ENCODE peak calls at places on chromosomes 11 and 22, in six cellular contexts. F is heart left ventricle, B is lower lobe of right lung, U is kidney epithelial cell, W is osteoblast, I is GM12865. C is an unnamed sample.
A peak's percentile ranks its signal among the peaks of the same experiment; 100 is the strongest.

GRCh38 chr11:105130189-105130813 is 9.3 kb downstream of the CARD18 start:
- DNase-seq in U (no peak), B (no peak), I (no peak), F (no peak), W (no peak), C (no peak)

GRCh38 chr11:115961168-115962003 is 457.2 kb upstream of the CADM1 start:
- DNase-seq in B (no peak), W (no peak), I (no peak), F (no peak), U (no peak), C (no peak)

GRCh38 chr11:118263694-118264567 is at the start of gene MPZL2:
- DNase-seq in W (no peak), U (no peak), B (peak; percentile 76), I (no peak), F (peak; percentile 17), C (no peak)

GRCh38 chr11:22666320-22666699 is at the start of gene GAS2:
- DNase-seq in W (peak; percentile 19), B (no peak), U (no peak), F (no peak), I (no peak), C (no peak)

GRCh38 chr11:96424693-96425092 is 34.9 kb downstream of the JRKL start:
- DNase-seq in I (no peak), B (no peak), U (no peak), F (no peak), W (no peak), C (no peak)

GRCh38 chr22:27633296-27633871 is 168.2 kb downstream of the MN1 start:
- DNase-seq in W (peak; percentile 78), B (no peak), I (no peak), U (no peak), F (no peak), C (no peak)

GRCh38 chr11:124745835-124746620 is 6.0 kb downstream of the VSIG2 start:
- DNase-seq in F (no peak), W (peak; percentile 88), U (no peak), I (peak; percentile 37), B (no peak), C (no peak)

GRCh38 chr11:28756977-28757376 is 648.8 kb downstream of the METTL15 start:
- DNase-seq in U (no peak), F (no peak), W (no peak), I (no peak), B (no peak), C (no peak)

GRCh38 chr11:2134022-2135010 is 4.9 kb downstream of the IGF2 start:
- DNase-seq in W (peak; percentile 84), B (no peak), I (no peak), U (no peak), F (no peak), C (peak; percentile 44)

GRCh38 chr11:1830119-1830499 is 4.7 kb upstream of the SYT8 start:
- DNase-seq in F (no peak), I (no peak), W (peak; percentile 92), U (no peak), B (peak; percentile 42), C (no peak)

GRCh38 chr22:24681236-24681635 is 78.2 kb downstream of the GGT1 start:
- DNase-seq in U (no peak), F (no peak), I (no peak), B (no peak), W (peak; percentile 32), C (no peak)

GRCh38 chr11:110301032-110301431 is 4.6 kb upstream of the RDX start:
- DNase-seq in F (no peak), B (no peak), W (no peak), I (no peak), U (no peak), C (no peak)

GRCh38 chr22:28947125-28947524 is 63.8 kb downstream of the ZNRF3 start:
- DNase-seq in W (no peak), F (no peak), B (no peak), I (no peak), U (no peak), C (no peak)

GRCh38 chr22:37752189-37753061 is 55.3 kb upstream of the GCAT start:
- DNase-seq in B (peak; percentile 87), W (peak; percentile 99), F (peak; percentile 93), I (no peak), U (peak; percentile 63), C (no peak)

GRCh38 chr22:22424210-22424800 is 84.2 kb downstream of the ZNF280B start:
- DNase-seq in U (no peak), F (no peak), I (no peak), B (no peak), W (no peak), C (no peak)

GRCh38 chr22:21990449-21991308 is 8.1 kb upstream of the TOP3B start:
- DNase-seq in B (no peak), U (no peak), W (peak; percentile 48), I (no peak), F (no peak), C (no peak)

GRCh38 chr22:40791241-40791640 is 27.9 kb downstream of the SLC25A17 start:
- DNase-seq in W (no peak), B (no peak), U (no peak), F (no peak), I (no peak), C (no peak)

GRCh38 chr11:32279672-32280071 is 155.7 kb downstream of the WT1 start:
- DNase-seq in U (no peak), F (no peak), W (no peak), I (no peak), B (no peak), C (no peak)

GRCh38 chr22:42994917-42995562 is 19.9 kb downstream of the PACSIN2 start:
- DNase-seq in W (peak; percentile 95), I (peak; percentile 63), U (peak; percentile 98), B (peak; percentile 65), F (peak; percentile 40), C (no peak)

DNA sequence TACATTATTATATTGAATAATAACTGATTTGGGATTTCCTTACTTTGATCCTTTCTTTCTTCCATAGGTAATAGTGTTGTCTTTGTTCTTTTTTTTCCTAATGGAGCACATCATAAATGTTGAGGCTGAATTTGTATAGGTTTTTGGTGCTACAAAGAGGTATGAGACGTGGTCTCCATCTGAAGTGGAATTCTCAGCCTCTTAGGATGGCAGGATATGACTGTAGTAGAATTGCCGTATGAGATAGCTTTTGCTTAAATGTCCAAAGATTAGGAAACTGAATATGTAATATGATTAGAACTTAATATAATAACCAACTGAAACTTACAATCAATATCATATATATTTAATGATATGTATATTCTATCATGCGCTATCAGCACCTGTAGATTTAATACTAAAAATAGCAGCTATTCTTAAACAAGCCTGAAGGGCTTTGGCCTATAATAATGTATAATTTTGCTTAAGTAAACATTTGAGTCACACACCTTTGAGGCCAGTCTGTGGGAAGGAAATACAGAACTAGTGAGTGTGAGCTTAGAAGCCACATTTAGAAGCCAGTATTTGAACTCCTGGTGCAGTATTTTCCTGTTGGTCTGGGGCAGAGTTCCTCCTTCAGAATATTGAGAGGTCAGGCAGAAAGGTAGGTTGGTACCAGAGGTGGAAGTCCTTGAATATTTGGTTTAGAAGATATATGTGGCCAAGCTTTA is 62.6 kb downstream of the SWAP70 start:
- DNase-seq in B (no peak), F (no peak), U (no peak), W (peak; percentile 58), I (peak; percentile 60), C (no peak)
- TF ChIP-seq CTCF in B (no peak), F (no peak), U (no peak), W (no peak), I (no peak), C (no peak)

GRCh38 chr11:61891331-61892084 is at the start of gene FADS3:
- DNase-seq in F (peak; percentile 92), W (peak; percentile 99), U (no peak), I (peak; percentile 53), B (peak; percentile 90), C (no peak)
- TF ChIP-seq CTCF in F (no peak), W (no peak), U (no peak), I (peak; percentile 13), B (no peak), C (peak; percentile 36)

GRCh38 chr11:68018730-68019190 is 8.6 kb downstream of the ALDH3B1 start:
- DNase-seq in B (no peak), W (no peak), U (no peak), F (no peak), I (no peak), C (no peak)

GRCh38 chr11:68019486-68019885 is 9.4 kb downstream of the ALDH3B1 start:
- DNase-seq in I (no peak), W (no peak), U (no peak), B (no peak), F (no peak), C (no peak)

GRCh38 chr11:68022531-68022930 is 8.0 kb upstream of the NDUFS8 start:
- DNase-seq in I (no peak), B (no peak), W (no peak), U (no peak), F (no peak), C (no peak)

GRCh38 chr11:68021167-68021787 is 9.2 kb upstream of the NDUFS8 start:
- DNase-seq in U (no peak), W (no peak), F (no peak), I (no peak), B (peak; percentile 71), C (no peak)

DNA sequence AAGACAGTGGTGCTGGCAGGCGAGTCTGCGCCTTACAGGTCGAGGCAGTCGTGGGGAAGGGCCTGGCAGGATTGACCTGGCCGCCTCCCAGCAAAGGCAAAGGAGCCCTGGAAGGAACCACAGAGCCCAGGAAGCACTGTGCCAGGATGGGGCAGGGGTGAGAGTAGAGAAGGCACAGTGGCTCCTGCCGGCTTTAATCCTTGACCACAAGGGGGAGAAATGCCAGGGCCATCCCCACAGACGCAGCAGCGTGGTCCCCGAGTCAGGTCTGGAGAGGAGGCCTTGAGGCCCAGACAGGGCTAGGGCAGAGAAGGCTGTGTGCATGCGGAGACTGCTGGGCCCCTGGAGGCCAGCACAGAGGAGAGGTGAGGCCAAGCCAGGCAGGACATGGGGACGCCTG is 9.9 kb upstream of the NDUFS8 start:
- DNase-seq in U (no peak), I (no peak), B (peak; percentile 74), F (no peak), W (peak; percentile 96), C (no peak)
- TF ChIP-seq CTCF in U (peak; percentile 49), I (peak; percentile 13), B (peak; percentile 29), F (no peak), W (peak; percentile 46), C (peak; percentile 65)

GRCh38 chr11:69651834-69652620 is 11.1 kb downstream of the CCND1 start:
- DNase-seq in F (no peak), B (peak; percentile 28), U (no peak), W (peak; percentile 59), I (no peak), C (peak; percentile 41)

GRCh38 chr11:69650081-69650831 is 9.3 kb downstream of the CCND1 start:
- DNase-seq in U (no peak), I (no peak), B (peak; percentile 56), W (peak; percentile 86), F (no peak), C (peak; percentile 89)

GRCh38 chr11:69648679-69649575 is 8.0 kb downstream of the CCND1 start:
- DNase-seq in W (peak; percentile 67), U (no peak), F (no peak), B (no peak), I (no peak), C (peak; percentile 92)

GRCh38 chr11:69649576-69649900 is 8.6 kb downstream of the CCND1 start:
- DNase-seq in B (no peak), F (no peak), U (no peak), W (peak; percentile 19), I (no peak), C (peak; percentile 35)

DNA sequence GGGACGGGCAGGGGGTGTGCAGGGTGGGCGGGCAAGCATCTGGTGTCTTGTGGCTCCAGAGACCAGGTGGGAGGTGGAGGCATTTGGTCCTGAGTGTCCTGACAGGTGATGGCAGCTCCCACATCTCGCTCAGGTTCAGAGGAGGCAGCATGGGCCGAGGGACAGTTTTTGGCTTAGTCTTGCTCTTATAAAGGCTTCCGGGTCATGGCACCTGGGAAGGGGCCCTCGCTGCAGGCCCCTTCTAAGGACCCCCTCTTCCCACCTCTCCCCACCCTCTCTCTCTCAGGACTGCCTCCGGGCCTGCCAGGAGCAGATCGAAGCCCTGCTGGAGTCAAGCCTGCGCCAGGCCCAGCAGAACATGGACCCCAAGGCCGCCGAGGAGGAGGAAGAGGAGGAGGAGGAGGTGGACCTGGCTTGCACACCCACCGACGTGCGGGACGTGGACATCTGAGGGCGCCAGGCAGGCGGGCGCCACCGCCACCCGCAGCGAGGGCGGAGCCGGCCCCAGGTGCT is 9.9 kb downstream of the CCND1 start:
- DNase-seq in B (peak; percentile 40), F (no peak), W (peak; percentile 62), I (no peak), U (no peak), C (peak; percentile 88)
- TF ChIP-seq CTCF in B (no peak), F (no peak), W (no peak), I (no peak), U (no peak), C (no peak)